ENCODE peak calls at places on chromosomes 1 and 21, in eight cellular contexts. R, J, T, G, I, U, N and K are unnamed samples.

GRCh38 chr1:100419072-100419471 is 66.8 kb downstream of the CDC14A start:
- DNase-seq in R (no peak), J (no peak), T (no peak), G (no peak), I (no peak), U (no peak), N (no peak), K (no peak)

GRCh38 chr1:154624756-154625643 is 17.0 kb upstream of the ADAR start:
- DNase-seq in R (no peak), J (no peak), T (no peak), G (peak; percentile 90), I (no peak), U (no peak), N (no peak), K (no peak)

GRCh38 chr1:221880182-221880581 is 138.3 kb upstream of the DUSP10 start:
- DNase-seq in R (no peak), J (no peak), T (no peak), G (no peak), I (no peak), U (no peak), N (no peak), K (no peak)

GRCh38 chr1:224629965-224630364 is 13.8 kb downstream of the CNIH3 start:
- DNase-seq in R (no peak), J (no peak), T (no peak), G (no peak), I (no peak), U (no peak), N (no peak), K (no peak)

GRCh38 chr1:23718482-23718881 is 24.8 kb upstream of the ELOA start:
- DNase-seq in R (peak; percentile 56), J (no peak), T (peak; percentile 44), G (peak; percentile 36), I (no peak), U (peak; percentile 71), N (no peak), K (no peak)

GRCh38 chr1:176745945-176746344 is 283.0 kb downstream of the PAPPA2 start:
- DNase-seq in R (no peak), J (no peak), T (peak; percentile 2), G (peak; percentile 5), I (no peak), U (no peak), N (no peak), K (no peak)

GRCh38 chr1:232933026-232933425 is 17.4 kb upstream of the NTPCR start:
- DNase-seq in R (no peak), J (no peak), T (no peak), G (no peak), I (no peak), U (no peak), N (no peak), K (no peak)

GRCh38 chr1:153552335-153552734 is 3.3 kb upstream of the S100A3 start:
- DNase-seq in R (no peak), J (no peak), T (no peak), G (no peak), I (no peak), U (no peak), N (no peak), K (no peak)

GRCh38 chr1:981955-982558 is at the start of gene PERM1:
- DNase-seq in R (no peak), J (no peak), T (no peak), G (no peak), I (no peak), U (no peak), N (peak; percentile 86), K (no peak)

GRCh38 chr1:982765-983436 is 1.0 kb upstream of the PERM1 start:
- DNase-seq in R (no peak), J (no peak), T (no peak), G (no peak), I (no peak), U (no peak), N (peak; percentile 19), K (no peak)

GRCh38 chr1:985126-985525 is 3.2 kb upstream of the PERM1 start:
- DNase-seq in R (no peak), J (no peak), T (no peak), G (no peak), I (no peak), U (no peak), N (no peak), K (no peak)

GRCh38 chr1:983736-984475 is 2.0 kb upstream of the PERM1 start:
- DNase-seq in R (peak; percentile 83), J (no peak), T (peak; percentile 57), G (no peak), I (peak; percentile 86), U (peak; percentile 46), N (peak; percentile 55), K (peak; percentile 89)

DNA sequence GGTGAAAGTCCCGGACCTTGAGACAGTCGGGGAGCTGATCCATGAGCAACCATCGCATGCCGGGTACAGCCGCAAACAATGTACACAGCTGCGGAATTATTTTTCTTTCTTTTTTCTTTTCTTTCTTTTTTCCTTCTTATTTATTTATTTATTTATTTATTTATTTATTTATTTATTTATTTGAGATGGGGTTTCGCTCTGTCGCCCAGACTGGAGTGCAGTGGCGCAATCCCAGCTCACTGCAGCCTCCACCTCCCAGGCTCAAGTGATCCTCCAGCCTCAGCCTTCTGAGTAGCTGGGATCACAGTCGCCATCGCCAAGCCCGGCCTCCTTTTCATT is 2.6 kb upstream of the PERM1 start:
- DNase-seq in R (no peak), J (no peak), T (no peak), G (no peak), I (no peak), U (no peak), N (no peak), K (no peak)
- TF ChIP-seq CTCF in R (peak; percentile 39), J (no peak), T (peak; percentile 8), G (no peak), I (no peak), U (no peak), N (peak; percentile 20), K (no peak)

GRCh38 chr1:220368352-220369265 is 96.4 kb upstream of the RAB3GAP2 start:
- DNase-seq in R (no peak), J (no peak), T (peak; percentile 56), G (peak; percentile 11), I (no peak), U (peak; percentile 48), N (no peak), K (no peak)

GRCh38 chr1:220369511-220369910 is 97.3 kb upstream of the RAB3GAP2 start:
- DNase-seq in R (no peak), J (no peak), T (no peak), G (no peak), I (no peak), U (no peak), N (no peak), K (no peak)

GRCh38 chr1:220372451-220372850 is 100.2 kb upstream of the RAB3GAP2 start:
- DNase-seq in R (no peak), J (no peak), T (no peak), G (no peak), I (no peak), U (no peak), N (no peak), K (no peak)

GRCh38 chr1:220370041-220370700 is 97.9 kb upstream of the RAB3GAP2 start:
- DNase-seq in R (peak; percentile 22), J (no peak), T (peak; percentile 48), G (peak; percentile 93), I (no peak), U (no peak), N (no peak), K (no peak)

DNA sequence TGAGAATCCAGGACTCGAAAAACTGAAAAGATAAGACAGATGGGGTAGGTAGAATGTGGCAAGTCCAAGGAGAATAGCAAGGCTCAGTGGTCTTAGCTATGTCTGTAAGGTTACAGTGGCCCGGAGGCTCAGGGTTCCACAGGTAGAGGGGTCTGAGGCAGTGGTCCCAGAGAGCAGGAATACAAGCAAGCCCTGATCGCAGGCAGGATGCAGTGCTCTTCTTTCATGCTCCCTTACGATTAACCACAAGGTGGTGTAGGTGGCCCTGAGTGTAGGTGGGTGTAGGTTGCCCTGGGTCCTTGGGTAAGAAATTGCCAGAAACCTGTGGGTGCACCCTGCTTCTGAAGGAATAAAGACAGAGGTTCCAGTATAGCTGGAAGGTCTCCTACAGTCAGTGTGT is 99.1 kb upstream of the RAB3GAP2 start:
- DNase-seq in R (no peak), J (no peak), T (peak; percentile 29), G (no peak), I (no peak), U (peak; percentile 24), N (no peak), K (no peak)
- TF ChIP-seq CTCF in R (no peak), J (no peak), T (no peak), G (no peak), I (no peak), U (no peak), N (no peak), K (no peak)

GRCh38 chr1:156584813-156585212 is 5.3 kb downstream of the TTC24 start:
- DNase-seq in R (no peak), J (no peak), T (peak; percentile 55), G (no peak), I (peak; percentile 36), U (peak; percentile 40), N (no peak), K (peak; percentile 54)
- TF ChIP-seq CTCF in R (no peak), J (no peak), T (peak; percentile 50), G (no peak), I (peak; percentile 8), U (peak; percentile 56), N (no peak), K (peak; percentile 33)

GRCh38 chr21:43343095-43343991 is 83.6 kb downstream of the SIK1 start:
- DNase-seq in R (no peak), J (no peak), T (peak; percentile 82), G (no peak), I (no peak), U (no peak), N (no peak), K (no peak)
- TF ChIP-seq CTCF in R (no peak), J (no peak), T (no peak), G (no peak), I (no peak), U (no peak), N (no peak), K (no peak)

GRCh38 chr1:203049077-203049476 is 22.8 kb downstream of the PPFIA4 start:
- DNase-seq in R (no peak), J (no peak), T (no peak), G (no peak), I (no peak), U (no peak), N (no peak), K (no peak)

GRCh38 chr1:203048555-203049051 is 22.3 kb downstream of the PPFIA4 start:
- DNase-seq in R (peak; percentile 56), J (no peak), T (peak; percentile 48), G (no peak), I (no peak), U (no peak), N (no peak), K (no peak)

GRCh38 chr1:203046984-203047630 is 20.8 kb downstream of the PPFIA4 start:
- DNase-seq in R (no peak), J (no peak), T (no peak), G (peak; percentile 75), I (no peak), U (no peak), N (no peak), K (no peak)

GRCh38 chr1:203049576-203050180 is 23.4 kb downstream of the PPFIA4 start:
- DNase-seq in R (no peak), J (no peak), T (no peak), G (no peak), I (no peak), U (no peak), N (no peak), K (no peak)

DNA sequence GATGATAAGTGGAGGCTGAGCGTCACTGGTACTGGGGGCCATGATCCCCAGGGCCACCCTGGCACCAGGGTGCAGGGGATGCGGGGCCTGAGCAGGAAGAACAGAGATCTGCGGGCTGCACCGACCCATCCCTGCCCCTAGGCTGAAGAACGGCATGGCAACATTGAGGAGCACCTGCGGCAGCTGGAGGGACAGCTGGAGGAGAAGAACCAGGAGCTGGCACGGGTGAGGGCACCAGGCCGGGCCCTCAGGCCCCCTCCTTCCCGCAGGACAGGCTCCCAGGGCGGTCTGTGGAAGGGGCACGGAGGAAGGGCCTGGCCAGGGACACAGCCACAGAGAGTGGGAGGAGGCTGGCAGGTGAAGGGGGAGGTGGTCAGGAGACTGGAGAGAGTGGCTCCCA is 21.8 kb downstream of the PPFIA4 start:
- DNase-seq in R (no peak), J (no peak), T (no peak), G (no peak), I (no peak), U (no peak), N (no peak), K (no peak)
- TF ChIP-seq CTCF in R (no peak), J (no peak), T (no peak), G (no peak), I (no peak), U (no peak), N (no peak), K (no peak)